ENCODE peak calls at places on chromosomes 12 and 14, in five cellular contexts. U is stomach, Y is NB4, Q is A549, B is Peyer's patch. C is an unnamed sample.
A peak's percentile ranks its signal among the peaks of the same experiment; 100 is the strongest.

GRCh38 chr12:106032141-106032925 is 106.4 kb downstream of the NUAK1 start:
- DNase-seq in U (no peak), Q (no peak), Y (no peak), B (no peak), C (no peak)

GRCh38 chr14:23323838-23324454 is 2.7 kb downstream of the PABPN1 start:
- DNase-seq in Y (no peak), Q (no peak), B (no peak), U (no peak), C (no peak)

GRCh38 chr12:106097011-106097410 is 41.7 kb downstream of the NUAK1 start:
- DNase-seq in U (no peak), B (no peak), Y (no peak), Q (no peak), C (no peak)

GRCh38 chr12:11753151-11753501 is 103.7 kb downstream of the ETV6 start:
- DNase-seq in Y (no peak), B (peak; percentile 63), U (no peak), Q (no peak), C (no peak)

GRCh38 chr12:468671-469389 is 9.1 kb downstream of the B4GALNT3 start:
- DNase-seq in Y (no peak), U (peak; percentile 61), Q (no peak), B (no peak), C (no peak)

GRCh38 chr12:96205909-96206308 is 11.7 kb downstream of the ELK3 start:
- DNase-seq in B (no peak), Q (no peak), U (no peak), Y (no peak), C (no peak)

GRCh38 chr14:97106166-97106565 is 309.0 kb downstream of the VRK1 start:
- DNase-seq in Q (no peak), B (no peak), U (no peak), Y (no peak), C (no peak)

GRCh38 chr12:110001596-110001995 is 2.4 kb downstream of the ANKRD13A start:
- DNase-seq in B (no peak), Q (no peak), U (no peak), Y (no peak), C (peak; percentile 57)

GRCh38 chr12:70305794-70306193 is 60.3 kb upstream of the KCNMB4 start:
- DNase-seq in Y (no peak), B (no peak), U (no peak), Q (no peak), C (no peak)

GRCh38 chr14:70660967-70661871 is 19.5 kb downstream of the TTC9 start:
- DNase-seq in U (peak; percentile 80), Y (no peak), Q (no peak), B (peak; percentile 76), C (no peak)

GRCh38 chr12:57488397-57489156 is 709 bp downstream of the MARS1 start:
- DNase-seq in B (no peak), Q (no peak), Y (no peak), U (no peak), C (no peak)

GRCh38 chr12:2244013-2244861 is 191.4 kb downstream of the CACNA1C start:
- DNase-seq in Y (no peak), B (no peak), U (no peak), Q (no peak), C (peak; percentile 87)

GRCh38 chr14:62062645-62063044 is 300.4 kb downstream of the SNAPC1 start:
- DNase-seq in B (no peak), Y (no peak), Q (no peak), U (no peak), C (no peak)

GRCh38 chr14:80636071-80636470 is 305.5 kb downstream of the CEP128 start:
- DNase-seq in U (no peak), B (no peak), Q (no peak), Y (peak; percentile 2), C (no peak)

GRCh38 chr14:47207636-47208035 is 467.8 kb downstream of the MDGA2 start:
- DNase-seq in U (no peak), B (no peak), Q (no peak), Y (no peak), C (no peak)

GRCh38 chr14:71400821-71401447 is 493.7 kb downstream of the PCNX1 start:
- DNase-seq in U (no peak), Q (no peak), B (peak; percentile 35), Y (no peak), C (no peak)

DNA sequence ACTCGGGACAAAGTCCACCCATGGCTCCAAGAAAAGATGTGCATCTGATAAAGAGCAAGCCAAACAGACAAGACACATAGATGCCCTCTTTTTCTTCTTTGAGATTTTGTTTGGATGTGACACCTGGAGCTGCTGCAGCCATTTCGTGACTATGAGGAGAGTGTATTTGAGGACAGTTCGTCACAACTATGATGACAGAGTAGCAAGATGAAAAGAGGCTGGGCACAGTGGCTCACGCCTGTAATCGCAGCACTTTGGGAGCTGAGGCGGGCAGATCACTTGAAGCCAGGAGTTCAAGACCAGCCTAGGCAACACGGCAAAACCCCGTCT is 21.5 kb downstream of the LGMN start:
- DNase-seq in B (no peak), U (no peak), Y (no peak), Q (no peak), C (no peak)
- TF ChIP-seq POLR2A in B (no peak), U (no peak), Y (no peak), Q (no peak), C (no peak)

GRCh38 chr14:100124551-100125088 is 34.8 kb downstream of the DEGS2 start:
- DNase-seq in B (no peak), U (no peak), Q (no peak), Y (no peak), C (no peak)
- TF ChIP-seq POLR2A in B (no peak), U (no peak), Q (no peak), Y (no peak), C (no peak)

GRCh38 chr14:76350671-76351070 is 25.3 kb upstream of the ESRRB start:
- DNase-seq in U (no peak), Q (no peak), Y (no peak), B (no peak), C (no peak)

GRCh38 chr14:76348898-76349297 is 27.0 kb upstream of the ESRRB start:
- DNase-seq in B (no peak), U (no peak), Y (peak; percentile 62), Q (no peak), C (peak; percentile 62)

GRCh38 chr14:76343386-76343785 is 32.6 kb upstream of the ESRRB start:
- DNase-seq in U (no peak), Y (no peak), B (no peak), Q (no peak), C (no peak)

GRCh38 chr14:76349993-76350392 is 25.9 kb upstream of the ESRRB start:
- DNase-seq in B (no peak), U (no peak), Q (no peak), Y (no peak), C (no peak)

GRCh38 chr14:76346391-76347160 is 29.4 kb upstream of the ESRRB start:
- DNase-seq in B (no peak), Y (no peak), Q (no peak), U (no peak), C (no peak)
- TF ChIP-seq POLR2A in B (no peak), Y (no peak), Q (no peak), U (no peak), C (no peak)

DNA sequence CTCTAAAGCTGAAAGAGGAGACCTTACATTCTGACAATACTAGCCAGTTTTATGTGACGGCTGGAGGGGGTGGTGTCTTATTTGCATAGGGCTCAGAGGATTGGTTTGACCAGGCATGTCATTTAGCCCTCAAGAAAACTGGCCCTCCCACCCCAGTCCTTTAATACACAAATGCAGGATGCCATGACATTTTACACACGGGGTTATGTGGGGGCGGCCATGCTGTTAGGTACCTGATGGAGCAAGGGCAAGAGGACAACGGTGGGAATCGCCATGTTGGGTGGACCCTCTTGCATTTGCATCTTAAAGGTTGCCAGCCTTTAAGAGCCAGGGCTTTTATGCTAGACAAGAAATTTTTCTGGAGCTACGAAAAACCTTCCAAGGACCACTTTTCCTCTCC is 23.3 kb downstream of the MDM2 start:
- DNase-seq in U (no peak), Y (peak; percentile 34), Q (no peak), B (no peak), C (no peak)
- TF ChIP-seq POLR2A in U (no peak), Y (no peak), Q (no peak), B (no peak), C (no peak)

DNA sequence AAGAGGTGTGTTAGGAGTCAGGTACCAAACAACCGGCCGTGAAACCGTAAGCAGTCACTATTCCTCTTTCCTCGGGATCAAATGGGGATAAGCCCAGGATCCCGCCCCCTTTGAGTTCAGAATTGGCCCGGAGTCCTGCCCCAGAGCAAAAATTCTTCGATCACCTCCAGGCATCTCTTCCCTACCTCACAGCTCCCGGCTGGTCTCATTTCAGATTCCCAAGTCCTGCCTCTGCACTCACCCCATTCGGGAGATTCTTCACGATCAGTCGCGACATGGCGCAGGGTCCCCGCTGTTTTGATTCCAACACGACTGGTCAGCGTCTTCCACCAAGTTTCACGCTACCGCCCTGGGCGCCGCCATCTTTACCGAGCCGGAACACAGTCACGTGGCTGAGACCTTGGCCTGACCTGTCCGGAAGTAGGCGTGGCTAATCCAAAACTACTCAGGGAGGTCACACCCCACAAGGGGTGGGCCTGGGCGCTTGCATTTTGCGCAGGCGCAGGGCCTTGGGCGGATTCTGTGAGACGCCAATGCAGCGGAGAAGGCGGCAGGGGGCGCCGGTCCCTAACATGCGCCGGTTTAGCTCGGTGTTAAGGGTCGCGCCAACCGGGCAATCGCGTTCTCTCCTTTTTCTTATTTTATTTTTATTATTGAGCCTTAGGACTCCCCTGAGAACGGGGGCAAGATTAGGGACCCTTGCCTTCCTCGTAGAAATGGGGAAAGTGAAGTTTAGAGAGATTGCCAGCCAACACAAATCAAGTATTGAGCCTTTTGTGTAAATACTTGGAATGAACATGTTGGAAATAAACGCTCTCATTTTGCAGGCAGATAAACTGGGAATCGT is at the start of gene RBM19:
- DNase-seq in Q (peak; percentile 97), B (peak; percentile 97), Y (peak; percentile 99), U (peak; percentile 98), C (peak; percentile 90)
- TF ChIP-seq POLR2A in Q (peak; percentile 77), B (peak; percentile 54), Y (peak; percentile 63), U (no peak), C (peak; percentile 54)

DNA sequence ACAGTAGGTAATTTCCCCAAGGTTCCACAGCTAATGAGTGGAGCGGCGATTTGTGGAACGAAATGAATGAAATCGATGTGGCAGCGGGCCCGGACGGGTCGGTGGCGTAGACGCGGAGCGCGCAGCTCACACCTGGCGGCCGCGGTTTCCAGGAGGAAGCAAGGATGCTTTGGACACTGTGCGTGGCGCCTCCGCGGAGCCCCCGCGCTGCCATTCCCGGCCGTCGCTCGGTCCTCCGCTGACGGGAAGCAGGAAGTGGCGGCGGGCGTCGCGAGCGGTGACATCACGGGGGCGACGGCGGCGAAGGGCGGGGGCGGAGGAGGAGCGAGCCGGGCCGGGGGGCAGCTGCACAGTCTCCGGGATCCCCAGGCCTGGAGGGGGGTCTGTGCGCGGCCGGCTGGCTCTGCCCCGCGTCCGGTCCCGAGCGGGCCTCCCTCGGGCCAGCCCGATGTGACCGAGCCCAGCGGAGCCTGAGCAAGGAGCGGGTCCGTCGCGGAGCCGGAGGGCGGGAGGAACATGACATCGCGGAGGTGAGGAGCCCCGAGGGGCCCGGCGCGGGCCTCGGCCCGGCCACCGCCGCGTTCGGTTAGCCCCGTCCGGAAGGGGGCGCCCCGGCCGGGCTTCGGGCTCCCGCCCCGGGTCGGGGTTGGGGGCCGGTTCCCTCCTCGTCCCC is at the start of gene PTPN11:
- DNase-seq in Q (peak; percentile 64), Y (peak; percentile 95), U (peak; percentile 87), B (peak; percentile 84), C (peak; percentile 69)
- TF ChIP-seq POLR2A in Q (peak; percentile 96), Y (peak; percentile 99), U (peak; percentile 77), B (peak; percentile 93), C (peak; percentile 95)

GRCh38 chr12:101875112-101875961 is 2.0 kb upstream of the DRAM1 start:
- DNase-seq in B (no peak), U (no peak), Y (peak; percentile 52), Q (no peak), C (no peak)
- TF ChIP-seq POLR2A in B (no peak), U (no peak), Y (no peak), Q (no peak), C (no peak)

C was measured in H54.